ENCODE peak calls at places on chromosomes 11 and 22, in four cellular contexts. One of them, this sample, is unnamed.
A peak's percentile ranks its signal among the peaks of the same experiment; 100 is the strongest.

GRCh38 chr11:83599066-83599465 is 312.9 kb upstream of the CCDC90B start:
- DNase-seq in SK-N-SH: no peak
- DNase-seq in upper lobe of left lung: no peak
- DNase-seq in sigmoid colon: no peak
- DNase-seq in this sample: no peak

GRCh38 chr11:108805030-108805429 is 140.2 kb downstream of the DDX10 start:
- DNase-seq in SK-N-SH: no peak
- DNase-seq in sigmoid colon: no peak
- DNase-seq in upper lobe of left lung: no peak
- DNase-seq in this sample: no peak

GRCh38 chr11:47270331-47271271 is 668 bp downstream of the MADD start:
- DNase-seq in sigmoid colon: peak; percentile 74
- DNase-seq in SK-N-SH: peak; percentile 63
- DNase-seq in upper lobe of left lung: no peak
- DNase-seq in this sample: peak; percentile 34

GRCh38 chr11:92852946-92853345 is 116.5 kb upstream of the MTNR1B start:
- DNase-seq in upper lobe of left lung: peak; percentile 52
- DNase-seq in SK-N-SH: no peak
- DNase-seq in sigmoid colon: no peak
- DNase-seq in this sample: peak; percentile 75

GRCh38 chr22:32644252-32645100 is 157.0 kb upstream of the TIMP3 start:
- DNase-seq in sigmoid colon: peak; percentile 83
- DNase-seq in upper lobe of left lung: no peak
- DNase-seq in SK-N-SH: no peak
- DNase-seq in this sample: peak; percentile 50

GRCh38 chr11:33912405-33913361 is 20.8 kb upstream of the LMO2 start:
- DNase-seq in sigmoid colon: no peak
- DNase-seq in upper lobe of left lung: no peak
- DNase-seq in SK-N-SH: no peak
- DNase-seq in this sample: no peak

GRCh38 chr11:75481602-75482309 is 44.0 kb downstream of the GDPD5 start:
- DNase-seq in upper lobe of left lung: no peak
- DNase-seq in SK-N-SH: no peak
- DNase-seq in sigmoid colon: no peak
- DNase-seq in this sample: no peak

GRCh38 chr11:102289510-102290078 is 27.7 kb upstream of the BIRC3 start:
- DNase-seq in SK-N-SH: no peak
- DNase-seq in upper lobe of left lung: no peak
- DNase-seq in sigmoid colon: no peak
- DNase-seq in this sample: no peak

GRCh38 chr11:117860139-117860538 is 16.3 kb downstream of the FXYD6 start:
- DNase-seq in sigmoid colon: peak; percentile 37
- DNase-seq in SK-N-SH: no peak
- DNase-seq in upper lobe of left lung: no peak
- DNase-seq in this sample: no peak

GRCh38 chr11:19832166-19832750 is 119.6 kb downstream of the NAV2 start:
- DNase-seq in sigmoid colon: no peak
- DNase-seq in SK-N-SH: no peak
- DNase-seq in upper lobe of left lung: peak; percentile 50
- DNase-seq in this sample: no peak

GRCh38 chr11:59611570-59612565 is 3.7 kb downstream of the OSBP start:
- DNase-seq in SK-N-SH: no peak
- DNase-seq in sigmoid colon: no peak
- DNase-seq in upper lobe of left lung: no peak
- DNase-seq in this sample: peak; percentile 64

GRCh38 chr22:48327721-48328120 is 1500.0 kb downstream of the BRD1 start:
- DNase-seq in sigmoid colon: peak; percentile 40
- DNase-seq in SK-N-SH: no peak
- DNase-seq in upper lobe of left lung: no peak
- DNase-seq in this sample: no peak

GRCh38 chr11:12800032-12800671 is 125.9 kb downstream of the TEAD1 start:
- DNase-seq in sigmoid colon: no peak
- DNase-seq in SK-N-SH: peak; percentile 46
- DNase-seq in upper lobe of left lung: no peak
- DNase-seq in this sample: peak; percentile 30

DNA sequence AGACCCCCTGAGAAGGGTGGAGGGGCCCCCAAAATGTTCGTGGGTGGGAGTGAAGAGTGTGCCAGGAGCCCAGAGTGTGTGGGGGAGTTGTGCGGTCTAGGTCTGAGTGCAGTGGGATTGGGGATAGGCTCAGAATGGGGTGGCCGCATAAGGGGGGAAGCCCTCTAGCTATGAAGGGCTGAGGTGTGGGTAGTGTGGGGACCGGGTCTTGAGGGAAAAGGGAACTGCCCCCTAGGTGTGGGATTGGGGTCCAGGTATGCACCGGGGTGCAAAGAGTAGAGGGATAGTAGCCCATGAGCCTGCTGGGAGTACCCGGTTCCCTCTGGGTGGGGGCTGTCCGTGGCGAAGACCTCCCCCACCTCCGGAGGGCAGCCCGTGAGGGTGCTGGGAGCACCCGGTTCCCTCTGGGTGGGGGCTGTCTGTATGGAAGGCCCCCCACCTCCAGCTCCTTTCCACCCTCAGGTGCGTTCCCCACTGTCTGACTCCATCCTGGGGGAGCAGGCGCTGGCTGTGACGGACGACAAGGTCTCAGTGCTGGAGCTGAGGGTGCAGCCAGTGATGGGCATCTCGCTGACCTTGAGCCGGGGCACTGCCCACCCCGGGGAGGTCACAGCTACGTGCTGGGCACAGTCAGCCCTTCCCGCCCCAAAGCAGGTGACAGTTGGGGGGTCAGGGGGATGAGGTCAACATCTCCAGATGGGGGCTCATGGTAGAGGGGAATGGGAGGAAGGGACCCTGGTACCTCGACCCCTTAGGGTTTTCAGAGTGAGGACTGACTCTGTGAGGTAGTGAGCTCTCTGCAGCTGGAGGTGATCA is 10.7 kb downstream of the TMEM132A start:
- DNase-seq in sigmoid colon: no peak
- DNase-seq in upper lobe of left lung: peak; percentile 64
- DNase-seq in SK-N-SH: no peak
- DNase-seq in this sample: no peak
- TF ChIP-seq POLR2AphosphoS5 in sigmoid colon: no peak
- TF ChIP-seq POLR2AphosphoS5 in upper lobe of left lung: no peak
- TF ChIP-seq POLR2AphosphoS5 in SK-N-SH: no peak
- TF ChIP-seq POLR2AphosphoS5 in this sample: no peak

GRCh38 chr22:20764729-20765128 is 9.2 kb upstream of the SERPIND1 start:
- DNase-seq in upper lobe of left lung: no peak
- DNase-seq in SK-N-SH: no peak
- DNase-seq in sigmoid colon: no peak
- DNase-seq in this sample: no peak
- H3K36me3 ChIP-seq in upper lobe of left lung: peaks cover 50% of the 10 kb centered on the region
- H3K36me3 ChIP-seq in SK-N-SH: peaks cover 6% of the 10 kb centered on the region
- H3K36me3 ChIP-seq in sigmoid colon: peaks cover 17% of the 10 kb centered on the region
- H3K36me3 ChIP-seq in this sample: no peaks in the 10 kb centered on the region

DNA sequence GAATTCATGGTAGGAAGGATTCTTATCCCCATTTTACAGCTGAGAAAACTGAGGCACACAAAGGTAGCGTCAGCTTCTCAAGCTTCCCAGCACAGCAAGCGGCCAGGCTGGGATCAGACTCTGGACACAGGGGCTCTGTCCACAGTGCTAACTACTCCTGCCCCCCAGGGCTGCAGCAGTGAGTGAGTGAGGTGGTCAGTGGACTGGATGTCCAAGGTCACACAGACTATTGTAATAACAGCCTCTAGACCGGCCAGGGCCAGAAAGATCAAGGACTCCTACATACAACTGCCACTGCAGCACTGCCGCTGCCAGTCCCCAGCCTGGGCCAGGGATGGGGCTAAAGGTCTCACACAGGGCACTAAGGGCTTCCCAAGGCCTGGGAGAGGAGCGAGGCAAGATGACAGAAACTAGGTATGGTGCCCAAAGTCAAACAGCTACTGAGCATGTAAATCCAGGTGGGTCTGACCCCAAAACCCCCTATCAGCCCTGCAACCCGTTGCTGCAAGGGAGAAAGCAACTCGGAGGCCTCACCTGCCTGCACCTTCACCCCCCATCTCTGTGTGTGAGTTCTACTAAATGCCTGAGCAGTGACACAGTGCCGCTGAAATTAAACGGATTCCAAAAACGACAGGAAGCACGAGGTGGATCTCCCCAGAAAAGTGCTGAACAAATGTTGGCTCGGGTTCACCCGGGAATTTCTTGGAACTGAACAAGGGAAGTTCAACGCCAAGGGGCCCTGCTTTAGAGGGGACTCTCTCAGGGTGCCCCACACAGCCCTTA is 161.8 kb upstream of the GRK3 start:
- DNase-seq in SK-N-SH: no peak
- DNase-seq in upper lobe of left lung: no peak
- DNase-seq in sigmoid colon: peak; percentile 70
- DNase-seq in this sample: peak; percentile 35
- TF ChIP-seq POLR2AphosphoS5 in SK-N-SH: no peak
- TF ChIP-seq POLR2AphosphoS5 in upper lobe of left lung: no peak
- TF ChIP-seq POLR2AphosphoS5 in sigmoid colon: no peak
- TF ChIP-seq POLR2AphosphoS5 in this sample: no peak

GRCh38 chr22:38308791-38309498 is 8.3 kb downstream of the CSNK1E start:
- DNase-seq in upper lobe of left lung: no peak
- DNase-seq in sigmoid colon: no peak
- DNase-seq in SK-N-SH: no peak
- DNase-seq in this sample: no peak
- H3K36me3 ChIP-seq in upper lobe of left lung: no peaks in the 10 kb centered on the region
- H3K36me3 ChIP-seq in sigmoid colon: peaks cover 7% of the 10 kb centered on the region
- H3K36me3 ChIP-seq in SK-N-SH: no peaks in the 10 kb centered on the region
- H3K36me3 ChIP-seq in this sample: no peaks in the 10 kb centered on the region

DNA sequence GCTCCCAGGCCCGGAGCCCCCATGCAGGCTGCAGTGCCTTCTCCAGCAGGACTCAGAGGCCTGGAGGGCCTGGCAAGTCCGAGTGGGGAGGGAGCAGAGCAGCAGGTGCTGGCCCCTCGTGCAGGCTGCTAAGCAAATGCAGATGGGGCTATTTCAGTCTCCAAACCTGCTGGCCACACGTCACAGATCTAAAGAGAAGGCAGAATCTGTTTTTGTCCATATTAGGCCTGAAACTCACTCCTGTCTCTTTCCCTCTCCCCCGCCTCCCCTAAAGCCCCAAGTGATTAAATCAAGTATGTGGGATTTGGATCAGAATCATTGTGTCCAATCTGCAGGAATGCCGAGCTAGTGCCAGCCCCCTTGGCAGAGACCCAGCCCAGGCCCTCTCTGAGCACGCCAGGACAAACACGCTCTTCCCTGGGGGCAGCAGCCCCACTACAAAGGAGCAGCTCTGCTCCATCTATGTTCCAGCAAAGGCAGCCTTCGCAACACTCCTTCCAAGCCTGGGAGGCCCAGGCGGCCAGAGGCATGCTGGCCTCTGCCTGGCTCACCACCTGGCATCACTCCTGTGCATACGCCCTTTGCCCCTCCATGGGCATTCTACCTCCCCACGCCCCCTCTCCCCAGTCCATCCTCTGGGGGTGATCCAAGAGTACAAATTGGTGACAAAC is 26.5 kb downstream of the RPL27A start:
- DNase-seq in upper lobe of left lung: peak; percentile 75
- DNase-seq in sigmoid colon: peak; percentile 98
- DNase-seq in SK-N-SH: peak; percentile 87
- DNase-seq in this sample: peak; percentile 78
- TF ChIP-seq POLR2AphosphoS5 in upper lobe of left lung: no peak
- TF ChIP-seq POLR2AphosphoS5 in sigmoid colon: peak; percentile 94
- TF ChIP-seq POLR2AphosphoS5 in SK-N-SH: peak; percentile 19
- TF ChIP-seq POLR2AphosphoS5 in this sample: peak; percentile 85

DNA sequence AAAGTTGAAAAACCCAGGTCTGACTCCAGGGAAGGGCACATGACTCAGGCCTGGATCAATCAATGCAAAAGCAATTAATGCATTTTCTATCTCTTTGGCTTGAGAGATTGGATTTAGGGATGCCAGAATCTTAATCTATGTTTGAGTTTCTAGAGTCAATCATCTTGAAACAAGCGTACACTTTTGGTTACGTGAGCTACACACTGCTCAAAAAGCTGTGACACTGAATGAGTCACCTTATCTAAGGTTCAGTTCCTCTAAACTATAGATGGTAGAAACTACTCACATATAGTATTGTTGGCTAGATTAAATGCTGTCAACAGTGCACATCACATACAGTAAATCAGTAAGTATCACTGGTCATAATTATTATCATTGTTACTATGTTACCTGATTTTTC is 24.2 kb downstream of the MRE11 start:
- DNase-seq in sigmoid colon: no peak
- DNase-seq in upper lobe of left lung: no peak
- DNase-seq in SK-N-SH: no peak
- DNase-seq in this sample: no peak
- H3K36me3 ChIP-seq in sigmoid colon: no peaks in the 10 kb centered on the region
- H3K36me3 ChIP-seq in upper lobe of left lung: peaks cover 2% of the 10 kb centered on the region
- H3K36me3 ChIP-seq in SK-N-SH: peaks cover 24% of the 10 kb centered on the region
- H3K36me3 ChIP-seq in this sample: no peaks in the 10 kb centered on the region

GRCh38 chr11:60872952-60873524 is 5.7 kb downstream of the ZP1 start:
- DNase-seq in SK-N-SH: peak; percentile 8
- DNase-seq in sigmoid colon: peak; percentile 48
- DNase-seq in upper lobe of left lung: no peak
- DNase-seq in this sample: peak; percentile 26
- TF ChIP-seq POLR2AphosphoS5 in SK-N-SH: no peak
- TF ChIP-seq POLR2AphosphoS5 in sigmoid colon: no peak
- TF ChIP-seq POLR2AphosphoS5 in upper lobe of left lung: no peak
- TF ChIP-seq POLR2AphosphoS5 in this sample: no peak

This sample was measured in transverse colon.